ENCODE peak calls at places on chromosomes 11 and 22, in seven cellular contexts. One of them, this sample, is unnamed.

GRCh38 chr11:20351151-20351550 is 12.4 kb upstream of the HTATIP2 start:
- DNase-seq in A549: no peak
- DNase-seq in neuronal stem cell: no peak
- DNase-seq in astrocyte of the hippocampus: no peak
- DNase-seq in stimulated activated CD4-positive, alpha-beta T cell treated with anti-CD3 and anti-CD28 coated beads, Interleukin-1b, Interleukin-23, amount 100 ng/mL, for 24 hours: no peak
- DNase-seq in thoracic aorta: no peak
- DNase-seq in substantia nigra: no peak
- DNase-seq in this sample: no peak

GRCh38 chr11:134841972-134842371 is 429.9 kb upstream of the B3GAT1 start:
- DNase-seq in A549: no peak
- DNase-seq in neuronal stem cell: no peak
- DNase-seq in astrocyte of the hippocampus: no peak
- DNase-seq in stimulated activated CD4-positive, alpha-beta T cell treated with anti-CD3 and anti-CD28 coated beads, Interleukin-1b, Interleukin-23, amount 100 ng/mL, for 24 hours: no peak
- DNase-seq in thoracic aorta: no peak
- DNase-seq in substantia nigra: no peak
- DNase-seq in this sample: no peak

GRCh38 chr11:9120659-9121350 is 29.4 kb upstream of the SCUBE2 start:
- DNase-seq in A549: peak; percentile 33
- DNase-seq in neuronal stem cell: peak; percentile 41
- DNase-seq in astrocyte of the hippocampus: no peak
- DNase-seq in stimulated activated CD4-positive, alpha-beta T cell treated with anti-CD3 and anti-CD28 coated beads, Interleukin-1b, Interleukin-23, amount 100 ng/mL, for 24 hours: no peak
- DNase-seq in thoracic aorta: no peak
- DNase-seq in substantia nigra: no peak
- DNase-seq in this sample: no peak

GRCh38 chr22:45968751-45969413 is 8.1 kb downstream of the WNT7B start:
- DNase-seq in A549: no peak
- DNase-seq in neuronal stem cell: no peak
- DNase-seq in astrocyte of the hippocampus: peak; percentile 92
- DNase-seq in stimulated activated CD4-positive, alpha-beta T cell treated with anti-CD3 and anti-CD28 coated beads, Interleukin-1b, Interleukin-23, amount 100 ng/mL, for 24 hours: no peak
- DNase-seq in thoracic aorta: no peak
- DNase-seq in substantia nigra: no peak
- DNase-seq in this sample: peak; percentile 71

GRCh38 chr11:119285431-119285830 is 31.5 kb downstream of the MCAM start:
- DNase-seq in A549: no peak
- DNase-seq in neuronal stem cell: no peak
- DNase-seq in astrocyte of the hippocampus: no peak
- DNase-seq in stimulated activated CD4-positive, alpha-beta T cell treated with anti-CD3 and anti-CD28 coated beads, Interleukin-1b, Interleukin-23, amount 100 ng/mL, for 24 hours: no peak
- DNase-seq in thoracic aorta: no peak
- DNase-seq in substantia nigra: no peak
- DNase-seq in this sample: no peak

GRCh38 chr11:78239781-78240180 is 51.1 kb downstream of the USP35 start:
- DNase-seq in A549: no peak
- DNase-seq in neuronal stem cell: no peak
- DNase-seq in astrocyte of the hippocampus: no peak
- DNase-seq in stimulated activated CD4-positive, alpha-beta T cell treated with anti-CD3 and anti-CD28 coated beads, Interleukin-1b, Interleukin-23, amount 100 ng/mL, for 24 hours: no peak
- DNase-seq in thoracic aorta: no peak
- DNase-seq in substantia nigra: no peak
- DNase-seq in this sample: no peak

GRCh38 chr11:17538731-17539130 is 5.5 kb downstream of the USH1C start:
- DNase-seq in A549: no peak
- DNase-seq in neuronal stem cell: no peak
- DNase-seq in astrocyte of the hippocampus: no peak
- DNase-seq in stimulated activated CD4-positive, alpha-beta T cell treated with anti-CD3 and anti-CD28 coated beads, Interleukin-1b, Interleukin-23, amount 100 ng/mL, for 24 hours: no peak
- DNase-seq in thoracic aorta: no peak
- DNase-seq in substantia nigra: no peak
- DNase-seq in this sample: no peak

GRCh38 chr11:65415499-65416340 is 6.9 kb upstream of the NEAT1 start:
- DNase-seq in A549: no peak
- DNase-seq in neuronal stem cell: no peak
- DNase-seq in astrocyte of the hippocampus: no peak
- DNase-seq in stimulated activated CD4-positive, alpha-beta T cell treated with anti-CD3 and anti-CD28 coated beads, Interleukin-1b, Interleukin-23, amount 100 ng/mL, for 24 hours: no peak
- DNase-seq in thoracic aorta: no peak
- DNase-seq in substantia nigra: no peak
- DNase-seq in this sample: no peak

GRCh38 chr11:111303476-111303875 is 5.1 kb downstream of the POU2AF3 start:
- DNase-seq in A549: peak; percentile 62
- DNase-seq in neuronal stem cell: no peak
- DNase-seq in astrocyte of the hippocampus: peak; percentile 21
- DNase-seq in stimulated activated CD4-positive, alpha-beta T cell treated with anti-CD3 and anti-CD28 coated beads, Interleukin-1b, Interleukin-23, amount 100 ng/mL, for 24 hours: no peak
- DNase-seq in thoracic aorta: no peak
- DNase-seq in substantia nigra: no peak
- DNase-seq in this sample: no peak

GRCh38 chr11:57645716-57646085 is 4.0 kb downstream of the YPEL4 start:
- DNase-seq in A549: no peak
- DNase-seq in neuronal stem cell: no peak
- DNase-seq in astrocyte of the hippocampus: no peak
- DNase-seq in stimulated activated CD4-positive, alpha-beta T cell treated with anti-CD3 and anti-CD28 coated beads, Interleukin-1b, Interleukin-23, amount 100 ng/mL, for 24 hours: no peak
- DNase-seq in thoracic aorta: no peak
- DNase-seq in substantia nigra: no peak
- DNase-seq in this sample: no peak

GRCh38 chr22:19149047-19149883 is 827 bp downstream of the GSC2 start:
- DNase-seq in A549: no peak
- DNase-seq in neuronal stem cell: no peak
- DNase-seq in astrocyte of the hippocampus: peak; percentile 21
- DNase-seq in stimulated activated CD4-positive, alpha-beta T cell treated with anti-CD3 and anti-CD28 coated beads, Interleukin-1b, Interleukin-23, amount 100 ng/mL, for 24 hours: no peak
- DNase-seq in thoracic aorta: no peak
- DNase-seq in substantia nigra: no peak
- DNase-seq in this sample: no peak

GRCh38 chr11:130423541-130424155 is 4.8 kb downstream of the ADAMTS8 start:
- DNase-seq in A549: no peak
- DNase-seq in neuronal stem cell: no peak
- DNase-seq in astrocyte of the hippocampus: no peak
- DNase-seq in stimulated activated CD4-positive, alpha-beta T cell treated with anti-CD3 and anti-CD28 coated beads, Interleukin-1b, Interleukin-23, amount 100 ng/mL, for 24 hours: no peak
- DNase-seq in thoracic aorta: no peak
- DNase-seq in substantia nigra: no peak
- DNase-seq in this sample: no peak

GRCh38 chr11:75667268-75667830 is 1.5 kb downstream of the MAP6 start:
- DNase-seq in A549: peak; percentile 60
- DNase-seq in neuronal stem cell: peak; percentile 26
- DNase-seq in astrocyte of the hippocampus: no peak
- DNase-seq in stimulated activated CD4-positive, alpha-beta T cell treated with anti-CD3 and anti-CD28 coated beads, Interleukin-1b, Interleukin-23, amount 100 ng/mL, for 24 hours: no peak
- DNase-seq in thoracic aorta: no peak
- DNase-seq in substantia nigra: no peak
- DNase-seq in this sample: no peak

GRCh38 chr11:69293819-69294505 is at the start of gene MYEOV:
- DNase-seq in A549: peak; percentile 94
- DNase-seq in neuronal stem cell: no peak
- DNase-seq in astrocyte of the hippocampus: peak; percentile 43
- DNase-seq in stimulated activated CD4-positive, alpha-beta T cell treated with anti-CD3 and anti-CD28 coated beads, Interleukin-1b, Interleukin-23, amount 100 ng/mL, for 24 hours: no peak
- DNase-seq in thoracic aorta: no peak
- DNase-seq in substantia nigra: no peak
- DNase-seq in this sample: no peak

GRCh38 chr11:44604171-44604581 is 38.7 kb downstream of the CD82 start:
- DNase-seq in A549: no peak
- DNase-seq in neuronal stem cell: no peak
- DNase-seq in astrocyte of the hippocampus: peak; percentile 35
- DNase-seq in stimulated activated CD4-positive, alpha-beta T cell treated with anti-CD3 and anti-CD28 coated beads, Interleukin-1b, Interleukin-23, amount 100 ng/mL, for 24 hours: no peak
- DNase-seq in thoracic aorta: peak; percentile 41
- DNase-seq in substantia nigra: no peak
- DNase-seq in this sample: no peak

GRCh38 chr11:64372802-64373597 is 14.0 kb downstream of the RPS6KA4 start:
- DNase-seq in A549: peak; percentile 90
- DNase-seq in neuronal stem cell: no peak
- DNase-seq in astrocyte of the hippocampus: no peak
- DNase-seq in stimulated activated CD4-positive, alpha-beta T cell treated with anti-CD3 and anti-CD28 coated beads, Interleukin-1b, Interleukin-23, amount 100 ng/mL, for 24 hours: no peak
- DNase-seq in thoracic aorta: no peak
- DNase-seq in substantia nigra: no peak
- DNase-seq in this sample: no peak

GRCh38 chr11:59573216-59573615 is 42.4 kb downstream of the OSBP start:
- DNase-seq in A549: no peak
- DNase-seq in neuronal stem cell: no peak
- DNase-seq in astrocyte of the hippocampus: peak; percentile 78
- DNase-seq in stimulated activated CD4-positive, alpha-beta T cell treated with anti-CD3 and anti-CD28 coated beads, Interleukin-1b, Interleukin-23, amount 100 ng/mL, for 24 hours: no peak
- DNase-seq in thoracic aorta: no peak
- DNase-seq in substantia nigra: no peak
- DNase-seq in this sample: peak; percentile 84

GRCh38 chr11:126949066-126949945 is 51.3 kb downstream of the KIRREL3 start:
- DNase-seq in A549: no peak
- DNase-seq in neuronal stem cell: no peak
- DNase-seq in astrocyte of the hippocampus: peak; percentile 90
- DNase-seq in stimulated activated CD4-positive, alpha-beta T cell treated with anti-CD3 and anti-CD28 coated beads, Interleukin-1b, Interleukin-23, amount 100 ng/mL, for 24 hours: no peak
- DNase-seq in thoracic aorta: no peak
- DNase-seq in substantia nigra: no peak
- DNase-seq in this sample: peak; percentile 68

GRCh38 chr11:132242662-132243061 is 872.2 kb downstream of the NTM start:
- DNase-seq in A549: no peak
- DNase-seq in neuronal stem cell: no peak
- DNase-seq in astrocyte of the hippocampus: no peak
- DNase-seq in stimulated activated CD4-positive, alpha-beta T cell treated with anti-CD3 and anti-CD28 coated beads, Interleukin-1b, Interleukin-23, amount 100 ng/mL, for 24 hours: no peak
- DNase-seq in thoracic aorta: no peak
- DNase-seq in substantia nigra: no peak
- DNase-seq in this sample: no peak

GRCh38 chr22:21688706-21689381 is 23.0 kb downstream of the PPIL2 start:
- DNase-seq in A549: no peak
- DNase-seq in neuronal stem cell: no peak
- DNase-seq in astrocyte of the hippocampus: no peak
- DNase-seq in stimulated activated CD4-positive, alpha-beta T cell treated with anti-CD3 and anti-CD28 coated beads, Interleukin-1b, Interleukin-23, amount 100 ng/mL, for 24 hours: no peak
- DNase-seq in thoracic aorta: no peak
- DNase-seq in substantia nigra: no peak
- DNase-seq in this sample: no peak

GRCh38 chr22:37425800-37426531 is 1.3 kb downstream of the ELFN2 start:
- DNase-seq in A549: peak; percentile 22
- DNase-seq in neuronal stem cell: no peak
- DNase-seq in astrocyte of the hippocampus: peak; percentile 81
- DNase-seq in stimulated activated CD4-positive, alpha-beta T cell treated with anti-CD3 and anti-CD28 coated beads, Interleukin-1b, Interleukin-23, amount 100 ng/mL, for 24 hours: no peak
- DNase-seq in thoracic aorta: no peak
- DNase-seq in substantia nigra: no peak
- DNase-seq in this sample: no peak